ENCODE peak calls at places on chromosome 22, in seven cellular contexts. One of them, this sample, is unnamed.

GRCh38 chr22:27866136-27867091 is 52.6 kb downstream of the PITPNB start:
- DNase-seq in K562: no peak
- DNase-seq in SK-N-SH: no peak
- DNase-seq in HCT116: no peak
- DNase-seq in H1: no peak
- DNase-seq in HepG2: peak
- DNase-seq in GM12878: no peak
- DNase-seq in this sample: no peak

GRCh38 chr22:38030311-38031133 is 26.7 kb upstream of the PICK1 start:
- DNase-seq in K562: peak
- DNase-seq in SK-N-SH: no peak
- DNase-seq in HCT116: no peak
- DNase-seq in H1: no peak
- DNase-seq in HepG2: no peak
- DNase-seq in GM12878: no peak
- DNase-seq in this sample: no peak

GRCh38 chr22:45208993-45209838 is 31.5 kb downstream of the KIAA0930 start:
- DNase-seq in K562: peak
- DNase-seq in SK-N-SH: peak
- DNase-seq in HCT116: no peak
- DNase-seq in H1: peak
- DNase-seq in HepG2: no peak
- DNase-seq in GM12878: no peak
- DNase-seq in this sample: no peak

GRCh38 chr22:35352214-35353111 is 28.4 kb upstream of the HMOX1 start:
- DNase-seq in K562: no peak
- DNase-seq in SK-N-SH: no peak
- DNase-seq in HCT116: no peak
- DNase-seq in H1: peak
- DNase-seq in HepG2: peak
- DNase-seq in GM12878: no peak
- DNase-seq in this sample: no peak

GRCh38 chr22:35326854-35327562 is 27.3 kb downstream of the TOM1 start:
- DNase-seq in K562: no peak
- DNase-seq in SK-N-SH: no peak
- DNase-seq in HCT116: no peak
- DNase-seq in H1: no peak
- DNase-seq in HepG2: no peak
- DNase-seq in GM12878: no peak
- DNase-seq in this sample: no peak

GRCh38 chr22:26199665-26200064 is 30.4 kb downstream of the SEZ6L start:
- DNase-seq in K562: no peak
- DNase-seq in SK-N-SH: no peak
- DNase-seq in HCT116: no peak
- DNase-seq in H1: no peak
- DNase-seq in HepG2: no peak
- DNase-seq in GM12878: no peak
- DNase-seq in this sample: no peak

GRCh38 chr22:37167176-37167980 is 17.7 kb upstream of the IL2RB start:
- DNase-seq in K562: no peak
- DNase-seq in SK-N-SH: no peak
- DNase-seq in HCT116: no peak
- DNase-seq in H1: no peak
- DNase-seq in HepG2: no peak
- DNase-seq in GM12878: no peak
- DNase-seq in this sample: no peak

GRCh38 chr22:42769238-42769573 is 48.5 kb upstream of the A4GALT start:
- DNase-seq in K562: no peak
- DNase-seq in SK-N-SH: no peak
- DNase-seq in HCT116: no peak
- DNase-seq in H1: no peak
- DNase-seq in HepG2: no peak
- DNase-seq in GM12878: no peak
- DNase-seq in this sample: no peak

GRCh38 chr22:29625090-29625825 is 21.8 kb downstream of the NF2 start:
- DNase-seq in K562: peak
- DNase-seq in SK-N-SH: peak
- DNase-seq in HCT116: no peak
- DNase-seq in H1: no peak
- DNase-seq in HepG2: peak
- DNase-seq in GM12878: no peak
- DNase-seq in this sample: no peak

GRCh38 chr22:40484906-40485660 is 114.7 kb downstream of the SGSM3 start:
- DNase-seq in K562: no peak
- DNase-seq in SK-N-SH: no peak
- DNase-seq in HCT116: no peak
- DNase-seq in H1: no peak
- DNase-seq in HepG2: no peak
- DNase-seq in GM12878: no peak
- DNase-seq in this sample: no peak

GRCh38 chr22:29359469-29359868 is 28.9 kb downstream of the AP1B1 start:
- DNase-seq in K562: peak
- DNase-seq in SK-N-SH: peak
- DNase-seq in HCT116: peak
- DNase-seq in H1: peak
- DNase-seq in HepG2: peak
- DNase-seq in GM12878: no peak
- DNase-seq in this sample: peak

GRCh38 chr22:22397292-22397870 is 111.2 kb downstream of the ZNF280B start:
- DNase-seq in K562: peak
- DNase-seq in SK-N-SH: no peak
- DNase-seq in HCT116: peak
- DNase-seq in H1: no peak
- DNase-seq in HepG2: peak
- DNase-seq in GM12878: no peak
- DNase-seq in this sample: peak
- TF ChIP-seq JUND in K562: no peak
- TF ChIP-seq JUND in SK-N-SH: no peak
- TF ChIP-seq JUND in HCT116: no peak
- TF ChIP-seq JUND in H1: no peak
- TF ChIP-seq JUND in HepG2: no peak
- TF ChIP-seq JUND in GM12878: no peak
- TF ChIP-seq JUND in this sample: no peak

GRCh38 chr22:20566420-20567260 is 59.2 kb downstream of the MED15 start:
- DNase-seq in K562: no peak
- DNase-seq in SK-N-SH: no peak
- DNase-seq in HCT116: no peak
- DNase-seq in H1: no peak
- DNase-seq in HepG2: no peak
- DNase-seq in GM12878: no peak
- DNase-seq in this sample: no peak

GRCh38 chr22:20568502-20569058 is 61.2 kb downstream of the MED15 start:
- DNase-seq in K562: no peak
- DNase-seq in SK-N-SH: no peak
- DNase-seq in HCT116: no peak
- DNase-seq in H1: no peak
- DNase-seq in HepG2: no peak
- DNase-seq in GM12878: no peak
- DNase-seq in this sample: no peak

GRCh38 chr22:20567993-20568417 is 60.6 kb downstream of the MED15 start:
- DNase-seq in K562: peak
- DNase-seq in SK-N-SH: no peak
- DNase-seq in HCT116: peak
- DNase-seq in H1: no peak
- DNase-seq in HepG2: no peak
- DNase-seq in GM12878: no peak
- DNase-seq in this sample: peak

GRCh38 chr22:20565761-20566160 is 58.4 kb downstream of the MED15 start:
- DNase-seq in K562: no peak
- DNase-seq in SK-N-SH: no peak
- DNase-seq in HCT116: no peak
- DNase-seq in H1: no peak
- DNase-seq in HepG2: no peak
- DNase-seq in GM12878: no peak
- DNase-seq in this sample: no peak

DNA sequence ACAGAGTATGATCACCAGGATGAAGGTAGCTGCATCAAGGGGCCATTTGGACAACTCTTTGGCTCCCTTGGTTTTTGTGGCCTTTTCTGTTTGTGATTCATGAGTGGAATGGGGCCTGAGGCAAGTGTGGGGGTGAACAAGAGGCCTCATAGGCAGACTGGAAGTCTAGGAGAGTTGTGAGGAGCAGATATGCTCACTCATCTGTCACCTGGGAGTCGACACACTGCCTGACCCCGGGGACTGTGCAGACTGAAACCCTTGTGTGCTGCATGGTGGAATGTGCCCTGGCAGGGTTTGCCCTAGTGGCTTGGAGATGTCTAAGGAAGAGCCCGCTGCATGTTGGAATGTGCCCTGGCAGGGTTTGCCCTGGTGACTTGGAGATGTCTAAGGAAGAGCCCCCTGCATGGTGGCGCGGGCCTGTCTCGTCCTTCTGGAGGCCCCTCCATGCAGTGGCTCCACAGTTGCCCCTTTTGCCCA is 60.0 kb downstream of the MED15 start:
- DNase-seq in K562: no peak
- DNase-seq in SK-N-SH: no peak
- DNase-seq in HCT116: no peak
- DNase-seq in H1: no peak
- DNase-seq in HepG2: no peak
- DNase-seq in GM12878: no peak
- DNase-seq in this sample: peak
- TF ChIP-seq JUND in K562: no peak
- TF ChIP-seq JUND in SK-N-SH: no peak
- TF ChIP-seq JUND in HCT116: no peak
- TF ChIP-seq JUND in H1: no peak
- TF ChIP-seq JUND in HepG2: no peak
- TF ChIP-seq JUND in GM12878: no peak
- TF ChIP-seq JUND in this sample: no peak

GRCh38 chr22:24170189-24170588 is 11.1 kb upstream of the SUSD2 start:
- DNase-seq in K562: no peak
- DNase-seq in SK-N-SH: peak
- DNase-seq in HCT116: no peak
- DNase-seq in H1: no peak
- DNase-seq in HepG2: no peak
- DNase-seq in GM12878: no peak
- DNase-seq in this sample: no peak

GRCh38 chr22:24175160-24175808 is 6.0 kb upstream of the SUSD2 start:
- DNase-seq in K562: peak
- DNase-seq in SK-N-SH: peak
- DNase-seq in HCT116: peak
- DNase-seq in H1: peak
- DNase-seq in HepG2: peak
- DNase-seq in GM12878: no peak
- DNase-seq in this sample: peak

GRCh38 chr22:24170632-24171031 is 10.7 kb upstream of the SUSD2 start:
- DNase-seq in K562: no peak
- DNase-seq in SK-N-SH: no peak
- DNase-seq in HCT116: no peak
- DNase-seq in H1: no peak
- DNase-seq in HepG2: no peak
- DNase-seq in GM12878: no peak
- DNase-seq in this sample: no peak

GRCh38 chr22:24169439-24170058 is 11.7 kb upstream of the SUSD2 start:
- DNase-seq in K562: no peak
- DNase-seq in SK-N-SH: no peak
- DNase-seq in HCT116: no peak
- DNase-seq in H1: no peak
- DNase-seq in HepG2: no peak
- DNase-seq in GM12878: no peak
- DNase-seq in this sample: no peak

GRCh38 chr22:24171822-24172221 is 9.5 kb upstream of the SUSD2 start:
- DNase-seq in K562: no peak
- DNase-seq in SK-N-SH: no peak
- DNase-seq in HCT116: no peak
- DNase-seq in H1: no peak
- DNase-seq in HepG2: no peak
- DNase-seq in GM12878: no peak
- DNase-seq in this sample: no peak
- TF ChIP-seq JUND in K562: no peak
- TF ChIP-seq JUND in SK-N-SH: no peak
- TF ChIP-seq JUND in HCT116: no peak
- TF ChIP-seq JUND in H1: no peak
- TF ChIP-seq JUND in HepG2: no peak
- TF ChIP-seq JUND in GM12878: no peak
- TF ChIP-seq JUND in this sample: no peak

GRCh38 chr22:46654927-46655595 is 34.9 kb downstream of the GRAMD4 start:
- DNase-seq in K562: no peak
- DNase-seq in SK-N-SH: no peak
- DNase-seq in HCT116: no peak
- DNase-seq in H1: no peak
- DNase-seq in HepG2: no peak
- DNase-seq in GM12878: no peak
- DNase-seq in this sample: no peak
- TF ChIP-seq JUND in K562: no peak
- TF ChIP-seq JUND in SK-N-SH: no peak
- TF ChIP-seq JUND in HCT116: no peak
- TF ChIP-seq JUND in H1: no peak
- TF ChIP-seq JUND in HepG2: no peak
- TF ChIP-seq JUND in GM12878: no peak
- TF ChIP-seq JUND in this sample: no peak

GRCh38 chr22:20115691-20116375 is at the start of gene RANBP1:
- DNase-seq in K562: peak
- DNase-seq in SK-N-SH: no peak
- DNase-seq in HCT116: no peak
- DNase-seq in H1: no peak
- DNase-seq in HepG2: no peak
- DNase-seq in GM12878: no peak
- DNase-seq in this sample: no peak

GRCh38 chr22:20116951-20117645 is at the start of gene TRMT2A:
- DNase-seq in K562: peak
- DNase-seq in SK-N-SH: peak
- DNase-seq in HCT116: peak
- DNase-seq in H1: peak
- DNase-seq in HepG2: peak
- DNase-seq in GM12878: peak
- DNase-seq in this sample: peak

GRCh38 chr22:20116376-20116950 is 559 bp downstream of the RANBP1 start:
- DNase-seq in K562: peak
- DNase-seq in SK-N-SH: no peak
- DNase-seq in HCT116: no peak
- DNase-seq in H1: no peak
- DNase-seq in HepG2: no peak
- DNase-seq in GM12878: no peak
- DNase-seq in this sample: no peak

GRCh38 chr22:20118572-20119020 is 1.6 kb upstream of the TRMT2A start:
- DNase-seq in K562: peak
- DNase-seq in SK-N-SH: no peak
- DNase-seq in HCT116: no peak
- DNase-seq in H1: no peak
- DNase-seq in HepG2: no peak
- DNase-seq in GM12878: no peak
- DNase-seq in this sample: no peak

GRCh38 chr22:20117656-20118571 is 888 bp upstream of the TRMT2A start:
- DNase-seq in K562: peak
- DNase-seq in SK-N-SH: no peak
- DNase-seq in HCT116: no peak
- DNase-seq in H1: no peak
- DNase-seq in HepG2: no peak
- DNase-seq in GM12878: no peak
- DNase-seq in this sample: no peak
- TF ChIP-seq JUND in K562: no peak
- TF ChIP-seq JUND in SK-N-SH: no peak
- TF ChIP-seq JUND in HCT116: no peak
- TF ChIP-seq JUND in H1: no peak
- TF ChIP-seq JUND in HepG2: no peak
- TF ChIP-seq JUND in GM12878: no peak
- TF ChIP-seq JUND in this sample: no peak

GRCh38 chr22:31230871-31231621 is 18.9 kb downstream of the LIMK2 start:
- DNase-seq in K562: peak
- DNase-seq in SK-N-SH: peak
- DNase-seq in HCT116: no peak
- DNase-seq in H1: no peak
- DNase-seq in HepG2: peak
- DNase-seq in GM12878: no peak
- DNase-seq in this sample: peak
- TF ChIP-seq JUND in K562: no peak
- TF ChIP-seq JUND in SK-N-SH: no peak
- TF ChIP-seq JUND in HCT116: no peak
- TF ChIP-seq JUND in H1: no peak
- TF ChIP-seq JUND in HepG2: no peak
- TF ChIP-seq JUND in GM12878: no peak
- TF ChIP-seq JUND in this sample: no peak